ENCODE peak calls at places on chromosomes 7 and 10, in seven cellular contexts. X is cardiac muscle cell, J is upper lobe of right lung, E is GM23338, P is uterus, N is left ventricle myocardium inferior, D is BJ. Q is an unnamed sample. For H3K27me3, the result is how much of the 10 kb centered on the place peaks cover.

GRCh38 chr7:26155531-26156375 is 3.8 kb downstream of the NFE2L3 start:
- DNase-seq in E (peak), N (no peak), X (no peak), P (no peak), D (no peak), J (no peak), Q (peak)

GRCh38 chr10:3531097-3531645 is 253.8 kb downstream of the KLF6 start:
- DNase-seq in N (no peak), E (no peak), D (no peak), J (no peak), X (no peak), P (no peak), Q (peak)

GRCh38 chr10:75982611-75983369 is 551.4 kb downstream of the LRMDA start:
- DNase-seq in N (no peak), J (no peak), P (peak), X (no peak), D (no peak), E (no peak), Q (peak)

GRCh38 chr7:2802082-2802481 is 42.0 kb downstream of the GNA12 start:
- DNase-seq in E (no peak), P (no peak), D (no peak), X (no peak), J (no peak), N (no peak), Q (peak)

GRCh38 chr7:152899482-152900166 is 140.1 kb downstream of the ACTR3B start:
- DNase-seq in P (no peak), X (no peak), D (no peak), N (peak), J (peak), E (no peak), Q (peak)

GRCh38 chr10:97849491-97850402 is at the start of gene GOLGA7B:
- DNase-seq in X (peak), E (peak), P (no peak), N (peak), J (peak), D (no peak), Q (no peak)

GRCh38 chr7:156177396-156178055 is 365.3 kb upstream of the SHH start:
- DNase-seq in N (no peak), E (no peak), J (peak), P (no peak), D (no peak), X (no peak), Q (no peak)

GRCh38 chr7:145863-146262 is 46.5 kb upstream of the FAM20C start:
- DNase-seq in P (no peak), N (no peak), E (no peak), J (no peak), D (no peak), X (no peak), Q (no peak)

GRCh38 chr10:111545806-111546205 is 469.0 kb downstream of the ADRA2A start:
- DNase-seq in D (no peak), E (no peak), N (no peak), X (no peak), P (no peak), J (no peak), Q (no peak)

GRCh38 chr10:82190432-82191260 is 315.7 kb downstream of the NRG3 start:
- DNase-seq in X (no peak), D (peak), N (no peak), J (no peak), E (no peak), P (no peak), Q (no peak)

GRCh38 chr7:4965295-4966022 is 6.5 kb upstream of the MMD2 start:
- DNase-seq in E (no peak), P (no peak), D (no peak), N (no peak), J (no peak), X (no peak), Q (no peak)

GRCh38 chr10:78899996-78900714 is 168.6 kb upstream of the ZMIZ1 start:
- DNase-seq in J (peak), N (peak), E (peak), D (no peak), X (no peak), P (peak), Q (no peak)

GRCh38 chr7:18494821-18495408 is 634 bp upstream of the HDAC9 start:
- DNase-seq in J (no peak), P (peak), D (peak), X (peak), N (no peak), E (peak), Q (no peak)

GRCh38 chr7:76069238-76069638 is 21.3 kb downstream of the MDH2 start:
- DNase-seq in E (peak), P (peak), X (peak), D (no peak), N (peak), J (peak), Q (peak)

GRCh38 chr7:120160166-120160565 is 112.8 kb upstream of the KCND2 start:
- DNase-seq in P (no peak), E (no peak), D (no peak), X (no peak), N (no peak), J (no peak), Q (no peak)

GRCh38 chr7:25852249-25852994 is 299.6 kb upstream of the NFE2L3 start:
- DNase-seq in D (no peak), E (peak), J (no peak), X (peak), P (peak), N (no peak), Q (no peak)

GRCh38 chr7:107711301-107711700 is 32.6 kb upstream of the CBLL1 start:
- DNase-seq in J (no peak), P (no peak), X (no peak), N (no peak), E (no peak), D (peak), Q (peak)

GRCh38 chr7:76280408-76280807 is 22.1 kb upstream of the HSPB1 start:
- DNase-seq in X (no peak), E (peak), P (no peak), N (no peak), J (no peak), D (no peak), Q (no peak)

GRCh38 chr10:35152992-35153391 is 26.3 kb downstream of the CREM start:
- DNase-seq in X (peak), N (no peak), E (no peak), J (no peak), P (no peak), D (no peak), Q (no peak)

GRCh38 chr10:110919349-110919931 is at the start of gene SHOC2:
- DNase-seq in D (no peak), N (peak), X (peak), J (peak), E (peak), P (peak), Q (no peak)

GRCh38 chr7:112143151-112143550 is 63.0 kb downstream of the DOCK4 start:
- DNase-seq in N (no peak), D (no peak), E (no peak), X (no peak), J (no peak), P (no peak), Q (no peak)

GRCh38 chr10:5776150-5776880 is 36.9 kb downstream of the GDI2 start:
- DNase-seq in E (peak), N (no peak), D (no peak), J (no peak), X (peak), P (no peak), Q (no peak)

GRCh38 chr10:107914450-107915276 is 750.2 kb upstream of the SORCS1 start:
- DNase-seq in E (peak), X (peak), D (no peak), N (no peak), P (no peak), J (peak), Q (no peak)

GRCh38 chr7:35801392-35802101 is 690 bp downstream of the SEPTIN7 start:
- DNase-seq in P (peak), N (peak), J (peak), D (no peak), X (peak), E (peak), Q (peak)

GRCh38 chr10:50508315-50509051 is 115.3 kb downstream of the SGMS1 start:
- DNase-seq in D (no peak), X (no peak), P (no peak), J (no peak), E (no peak), N (no peak), Q (no peak)

GRCh38 chr7:141462958-141463357 is 88.3 kb upstream of the AGK start:
- DNase-seq in P (no peak), E (no peak), X (no peak), D (no peak), N (no peak), J (no peak), Q (no peak)

GRCh38 chr7:116955801-116956514 is 2.7 kb downstream of the ST7 start:
- DNase-seq in E (no peak), J (no peak), N (no peak), P (peak), D (no peak), X (no peak), Q (no peak)

GRCh38 chr7:41501466-41501865 is 201.4 kb downstream of the INHBA start:
- DNase-seq in N (no peak), X (no peak), D (no peak), E (no peak), J (no peak), P (no peak), Q (no peak)

GRCh38 chr10:20712766-20713165 is 184.3 kb downstream of the NEBL start:
- DNase-seq in D (no peak), E (peak), N (no peak), J (no peak), P (no peak), X (no peak), Q (no peak)

GRCh38 chr10:94493463-94493862 is 52.1 kb upstream of the HELLS start:
- DNase-seq in J (no peak), P (no peak), D (no peak), E (no peak), N (no peak), X (no peak), Q (no peak)

GRCh38 chr7:155178096-155178495 is 108.0 kb downstream of the HTR5A start:
- DNase-seq in E (no peak), P (no peak), X (no peak), N (no peak), D (no peak), J (no peak), Q (no peak)

GRCh38 chr7:50676754-50677153 is 105.9 kb downstream of the GRB10 start:
- DNase-seq in P (no peak), E (no peak), N (no peak), D (no peak), J (no peak), X (no peak), Q (no peak)

GRCh38 chr7:74575083-74575803 is 82.3 kb upstream of the GTF2I start:
- DNase-seq in J (peak), E (no peak), X (no peak), P (no peak), D (no peak), N (no peak), Q (peak)

GRCh38 chr7:50627824-50628361 is 62.7 kb upstream of the DDC start:
- DNase-seq in P (no peak), J (peak), X (no peak), N (no peak), D (no peak), E (no peak), Q (no peak)

GRCh38 chr7:43307522-43307921 is 195.1 kb downstream of the HECW1 start:
- DNase-seq in E (no peak), D (no peak), J (no peak), N (no peak), X (no peak), P (no peak), Q (no peak)

GRCh38 chr10:37495415-37495814 is 362.0 kb downstream of the ZNF248 start:
- DNase-seq in P (no peak), X (no peak), E (no peak), D (no peak), J (no peak), N (no peak), Q (peak)

GRCh38 chr7:127873151-127873550 is 158.1 kb downstream of the LRRC4 start:
- DNase-seq in D (no peak), N (no peak), E (no peak), X (no peak), J (no peak), P (no peak), Q (no peak)

GRCh38 chr7:128726031-128726430 is 13.1 kb upstream of the CALU start:
- DNase-seq in E (no peak), X (no peak), D (no peak), P (no peak), N (no peak), J (no peak), Q (no peak)

GRCh38 chr7:135825406-135825805 is 76.8 kb upstream of the FAM180A start:
- DNase-seq in J (no peak), X (no peak), E (peak), D (no peak), P (no peak), N (no peak), Q (no peak)
- TF ChIP-seq CTCF in J (no peak), X (no peak), E (peak), D (no peak), P (no peak), N (no peak), Q (no peak)

GRCh38 chr10:34028936-34029335 is 694.5 kb upstream of the NRP1 start:
- DNase-seq in D (no peak), J (no peak), P (no peak), E (no peak), X (no peak), N (no peak), Q (no peak)
- H3K27me3 ChIP-seq in D (under half), J (under half), P (under half), E (under half), X (under half), N (under half), Q (under half)

GRCh38 chr7:16711730-16712129 is 41.8 kb upstream of the TSPAN13 start:
- DNase-seq in P (no peak), J (no peak), N (no peak), D (no peak), X (no peak), E (no peak), Q (peak)

GRCh38 chr7:16708496-16708895 is 45.1 kb upstream of the TSPAN13 start:
- DNase-seq in P (no peak), E (peak), N (no peak), D (no peak), J (no peak), X (no peak), Q (no peak)

GRCh38 chr7:16712916-16713315 is 40.6 kb upstream of the TSPAN13 start:
- DNase-seq in X (no peak), E (no peak), N (no peak), J (no peak), D (no peak), P (no peak), Q (peak)

GRCh38 chr7:16710641-16711040 is 42.9 kb upstream of the TSPAN13 start:
- DNase-seq in N (no peak), X (no peak), D (no peak), P (no peak), E (no peak), J (no peak), Q (no peak)

GRCh38 chr7:16708980-16709379 is 44.6 kb upstream of the TSPAN13 start:
- DNase-seq in N (no peak), P (no peak), J (no peak), E (peak), D (peak), X (no peak), Q (peak)
- TF ChIP-seq CTCF in N (no peak), P (no peak), J (no peak), E (no peak), D (no peak), X (no peak), Q (no peak)

GRCh38 chr10:123146013-123146891 is 1.7 kb upstream of the HMX2 start:
- DNase-seq in E (peak), J (no peak), X (no peak), N (no peak), D (no peak), P (no peak), Q (no peak)
- H3K27me3 ChIP-seq in E (half or more), J (half or more), X (half or more), N (half or more), D (half or more), P (half or more), Q (half or more)

DNA sequence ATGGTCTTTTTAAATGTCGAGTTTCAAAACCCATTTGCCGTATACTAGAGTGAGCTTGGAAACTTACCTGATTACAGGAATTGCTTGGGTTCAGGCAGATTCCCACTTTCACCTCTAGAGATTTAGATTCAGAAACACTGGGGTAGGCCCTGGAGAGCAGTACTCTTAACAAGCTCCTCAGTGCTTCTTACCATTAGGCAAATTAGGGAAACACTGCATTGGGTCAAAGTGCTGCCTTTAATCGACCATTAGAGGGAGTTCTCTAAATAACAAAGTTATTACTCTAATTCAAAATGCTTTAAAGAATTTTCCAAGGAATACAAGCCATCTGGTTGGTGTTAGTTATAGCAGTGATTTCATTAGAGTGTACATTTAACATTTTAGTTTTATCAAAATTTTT is 324.6 kb downstream of the GFRA1 start:
- DNase-seq in N (no peak), X (no peak), P (no peak), J (no peak), D (no peak), E (peak), Q (no peak)
- TF ChIP-seq CTCF in N (peak), X (peak), P (peak), J (peak), D (peak), E (peak), Q (no peak)

GRCh38 chr7:27242580-27243339 is at the start of gene EVX1:
- DNase-seq in X (no peak), E (peak), J (peak), N (no peak), D (no peak), P (no peak), Q (no peak)
- H3K27me3 ChIP-seq in X (half or more), E (half or more), J (half or more), N (half or more), D (half or more), P (half or more), Q (half or more)

Q was measured in bronchial epithelial cell.